ENCODE peak calls at places on chromosome 21, in nine cellular contexts. U is mammary epithelial cell, S is K562, F is IMR-90, G is endothelial cell of umbilical vein, T is neural progenitor cell, V is MM.1S, Q is PC-3, E is fibroblast of lung. L is an unnamed sample.

GRCh38 chr21:23162213-23162946 is 2164.2 kb downstream of the NCAM2 start:
- DNase-seq in U (no peak), S (no peak), F (no peak), G (peak), T (no peak), V (peak), Q (peak), E (no peak), L (no peak)

GRCh38 chr21:39183272-39184049 is at the start of gene PSMG1:
- DNase-seq in U (peak), S (peak), F (peak), G (peak), T (peak), V (peak), Q (peak), E (peak), L (peak)

GRCh38 chr21:34728479-34728878 is 59.7 kb downstream of the CLIC6 start:
- DNase-seq in U (no peak), S (no peak), F (no peak), G (no peak), T (no peak), V (no peak), Q (peak), E (no peak), L (no peak)

GRCh38 chr21:38628426-38628825 is 130.1 kb upstream of the ERG start:
- DNase-seq in U (no peak), S (no peak), F (no peak), G (no peak), T (no peak), V (no peak), Q (no peak), E (no peak), L (no peak)

GRCh38 chr21:46148106-46148505 is 7.3 kb downstream of the FTCD start:
- DNase-seq in U (no peak), S (no peak), F (no peak), G (no peak), T (no peak), V (no peak), Q (no peak), E (no peak), L (no peak)

GRCh38 chr21:35195232-35195631 is 146.1 kb upstream of the RUNX1 start:
- DNase-seq in U (peak), S (no peak), F (no peak), G (no peak), T (no peak), V (no peak), Q (peak), E (peak), L (no peak)

GRCh38 chr21:32475162-32475812 is 62.8 kb downstream of the EVA1C start:
- DNase-seq in U (no peak), S (no peak), F (peak), G (peak), T (no peak), V (no peak), Q (peak), E (peak), L (no peak)

GRCh38 chr21:46213620-46214286 is 14.8 kb downstream of the LSS start:
- DNase-seq in U (no peak), S (no peak), F (no peak), G (no peak), T (no peak), V (no peak), Q (no peak), E (no peak), L (no peak)

GRCh38 chr21:29335720-29336119 is 37.0 kb downstream of the BACH1 start:
- DNase-seq in U (peak), S (no peak), F (peak), G (no peak), T (no peak), V (no peak), Q (peak), E (peak), L (no peak)

GRCh38 chr21:41675574-41675973 is 91.3 kb downstream of the RIPK4 start:
- DNase-seq in U (no peak), S (no peak), F (no peak), G (no peak), T (no peak), V (no peak), Q (no peak), E (no peak), L (no peak)

GRCh38 chr21:25161571-25161970 is 445.7 kb downstream of the MRPL39 start:
- DNase-seq in U (no peak), S (no peak), F (no peak), G (no peak), T (no peak), V (no peak), Q (no peak), E (no peak), L (no peak)

GRCh38 chr21:38965910-38966504 is 160.3 kb downstream of the ETS2 start:
- DNase-seq in U (no peak), S (peak), F (peak), G (no peak), T (peak), V (peak), Q (no peak), E (peak), L (no peak)

GRCh38 chr21:34061983-34062382 is 11.4 kb upstream of the MRPS6 start:
- DNase-seq in U (no peak), S (peak), F (no peak), G (peak), T (no peak), V (no peak), Q (peak), E (no peak), L (no peak)

GRCh38 chr21:33286600-33287456 is 20.7 kb downstream of the IL10RB start:
- DNase-seq in U (peak), S (no peak), F (peak), G (peak), T (no peak), V (no peak), Q (peak), E (peak), L (no peak)

GRCh38 chr21:31959881-31960280 is 87.1 kb downstream of the HUNK start:
- DNase-seq in U (no peak), S (no peak), F (no peak), G (no peak), T (no peak), V (no peak), Q (no peak), E (no peak), L (no peak)

GRCh38 chr21:34965200-34966174 is 83.6 kb downstream of the RUNX1 start:
- DNase-seq in U (peak), S (no peak), F (peak), G (no peak), T (no peak), V (no peak), Q (peak), E (peak), L (no peak)

GRCh38 chr21:39071623-39072214 is 111.5 kb downstream of the PSMG1 start:
- DNase-seq in U (no peak), S (no peak), F (peak), G (no peak), T (no peak), V (peak), Q (peak), E (peak), L (no peak)

GRCh38 chr21:29377266-29377665 is 78.5 kb downstream of the BACH1 start:
- DNase-seq in U (no peak), S (no peak), F (no peak), G (no peak), T (no peak), V (no peak), Q (no peak), E (no peak), L (no peak)

GRCh38 chr21:28090546-28090945 is 902.1 kb downstream of the LTN1 start:
- DNase-seq in U (no peak), S (no peak), F (no peak), G (no peak), T (no peak), V (no peak), Q (no peak), E (no peak), L (no peak)

GRCh38 chr21:46269466-46269865 is 15.9 kb downstream of the MCM3AP start:
- DNase-seq in U (no peak), S (no peak), F (no peak), G (no peak), T (no peak), V (no peak), Q (peak), E (no peak), L (no peak)

GRCh38 chr21:41640756-41641509 is 125.9 kb downstream of the RIPK4 start:
- DNase-seq in U (peak), S (no peak), F (peak), G (no peak), T (no peak), V (no peak), Q (peak), E (peak), L (no peak)

GRCh38 chr21:18244721-18245486 is at the start of gene CHODL:
- DNase-seq in U (no peak), S (no peak), F (no peak), G (no peak), T (peak), V (no peak), Q (no peak), E (peak), L (no peak)

GRCh38 chr21:38680401-38680800 is 125.3 kb upstream of the ETS2 start:
- DNase-seq in U (no peak), S (no peak), F (no peak), G (no peak), T (no peak), V (no peak), Q (no peak), E (no peak), L (no peak)

GRCh38 chr21:34519694-34520093 is 7.7 kb upstream of the KCNE1 start:
- DNase-seq in U (no peak), S (no peak), F (no peak), G (no peak), T (no peak), V (no peak), Q (no peak), E (no peak), L (no peak)

GRCh38 chr21:24894324-24894723 is 713.0 kb downstream of the MRPL39 start:
- DNase-seq in U (no peak), S (no peak), F (no peak), G (no peak), T (no peak), V (no peak), Q (no peak), E (no peak), L (no peak)

GRCh38 chr21:24112020-24112419 is 1495.3 kb downstream of the MRPL39 start:
- DNase-seq in U (no peak), S (no peak), F (peak), G (no peak), T (no peak), V (no peak), Q (no peak), E (peak), L (no peak)

GRCh38 chr21:28833181-28833580 is 159.5 kb downstream of the LTN1 start:
- DNase-seq in U (peak), S (no peak), F (peak), G (no peak), T (no peak), V (no peak), Q (peak), E (no peak), L (no peak)

GRCh38 chr21:40512590-40512989 is 334.4 kb downstream of the DSCAM start:
- DNase-seq in U (no peak), S (peak), F (no peak), G (no peak), T (peak), V (peak), Q (peak), E (no peak), L (no peak)

GRCh38 chr21:34367320-34367935 is 3.6 kb downstream of the KCNE2 start:
- DNase-seq in U (peak), S (no peak), F (peak), G (peak), T (peak), V (peak), Q (peak), E (peak), L (peak)

GRCh38 chr21:38807481-38807880 is 1.8 kb downstream of the ETS2 start:
- DNase-seq in U (no peak), S (no peak), F (no peak), G (peak), T (peak), V (no peak), Q (no peak), E (no peak), L (no peak)

GRCh38 chr21:40120944-40121575 is 253.8 kb downstream of the PCP4 start:
- DNase-seq in U (no peak), S (peak), F (peak), G (no peak), T (peak), V (peak), Q (peak), E (peak), L (no peak)

DNA sequence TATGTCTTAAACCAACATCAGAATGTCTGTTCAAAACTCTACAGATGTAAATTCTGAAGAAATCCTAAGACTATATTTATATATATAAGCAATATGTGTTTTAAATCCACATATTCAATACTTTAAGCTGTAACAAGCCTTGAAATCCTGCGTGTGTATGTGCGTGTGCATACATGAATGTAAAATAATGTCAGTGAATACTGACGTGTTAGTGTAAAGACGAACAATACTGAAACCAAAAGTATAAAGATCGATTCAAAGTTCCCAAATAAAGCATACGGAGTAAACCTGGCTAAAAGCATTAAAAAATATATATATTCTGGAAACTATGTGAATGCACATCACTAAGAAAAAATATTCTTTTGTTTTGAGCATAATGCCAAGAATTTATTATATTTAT is 668.6 kb upstream of the NCAM2 start:
- DNase-seq in U (no peak), S (no peak), F (no peak), G (no peak), T (no peak), V (peak), Q (no peak), E (no peak), L (no peak)
- H3K9ac ChIP-seq in U (no peak), S (no peak), F (no peak), G (no peak), T (no peak), V (peak), Q (peak), E (no peak), L (no peak)

GRCh38 chr21:37564341-37564923 is 197.9 kb downstream of the DYRK1A start:
- DNase-seq in U (peak), S (peak), F (peak), G (peak), T (peak), V (peak), Q (peak), E (peak), L (peak)
- TF ChIP-seq CTCF in U (peak), S (peak), F (peak), G (no peak), T (no peak), V (peak), Q (peak), E (no peak), L (no peak)

DNA sequence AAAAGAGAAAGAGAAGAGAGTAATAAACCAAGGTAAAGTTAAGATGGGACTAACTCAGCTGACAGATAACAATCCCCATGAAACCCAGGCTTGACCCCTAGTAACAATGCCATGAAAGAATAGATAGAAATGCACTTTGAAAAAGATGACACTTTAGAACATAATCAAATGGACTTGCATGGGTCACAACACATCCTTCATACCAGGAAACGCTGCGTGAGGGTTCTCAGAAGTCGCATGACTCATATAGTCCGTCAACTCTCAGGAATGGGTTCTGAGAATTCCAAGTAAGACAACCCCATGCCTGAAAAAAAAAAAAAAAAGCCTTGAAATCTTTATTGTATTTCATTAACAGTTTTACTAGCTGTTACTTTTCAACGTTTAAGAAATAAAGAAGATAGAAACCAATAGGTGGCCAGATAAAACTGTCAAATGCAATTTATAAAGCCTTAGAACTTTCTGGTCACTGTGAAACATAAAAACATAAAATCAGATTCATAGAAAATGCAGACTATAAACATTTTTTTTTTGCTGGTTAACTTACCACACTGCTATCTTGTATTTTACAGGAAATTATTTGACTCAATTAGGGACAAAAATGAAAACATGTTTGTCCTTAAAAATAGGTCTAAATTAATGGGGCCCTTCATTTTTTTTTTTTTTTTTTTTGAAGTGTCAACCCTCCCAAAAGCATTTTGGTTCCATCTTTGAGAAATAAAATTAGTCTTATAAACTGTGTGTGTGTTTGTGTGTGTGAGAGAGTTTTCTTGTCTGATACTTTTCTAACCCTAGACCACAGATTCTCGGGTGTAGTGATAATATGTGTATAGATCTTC is 202.1 kb downstream of the NCAM2 start:
- DNase-seq in U (no peak), S (peak), F (peak), G (peak), T (no peak), V (no peak), Q (peak), E (peak), L (no peak)
- H3K9ac ChIP-seq in U (no peak), S (no peak), F (no peak), G (peak), T (no peak), V (no peak), Q (peak), E (no peak), L (no peak)

GRCh38 chr21:44521928-44522752 is 17.9 kb downstream of the KRTAP10-1 start:
- DNase-seq in U (no peak), S (no peak), F (no peak), G (no peak), T (no peak), V (no peak), Q (no peak), E (no peak), L (no peak)
- TF ChIP-seq CTCF in U (no peak), S (no peak), F (no peak), G (no peak), T (no peak), V (no peak), Q (no peak), E (no peak), L (no peak)

GRCh38 chr21:44932366-44933181 is 7.3 kb upstream of the SLX9 start:
- DNase-seq in U (no peak), S (peak), F (no peak), G (no peak), T (peak), V (no peak), Q (peak), E (no peak), L (no peak)
- H3K9ac ChIP-seq in U (no peak), S (peak), F (no peak), G (no peak), T (no peak), V (no peak), Q (peak), E (no peak), L (no peak)

GRCh38 chr21:30842990-30843389 is 13.4 kb upstream of the KRTAP7-1 start:
- DNase-seq in U (no peak), S (no peak), F (no peak), G (no peak), T (no peak), V (peak), Q (no peak), E (no peak), L (no peak)

GRCh38 chr21:30838536-30838935 is 9.0 kb upstream of the KRTAP7-1 start:
- DNase-seq in U (no peak), S (no peak), F (no peak), G (no peak), T (no peak), V (no peak), Q (no peak), E (no peak), L (no peak)

GRCh38 chr21:30839304-30839703 is 9.7 kb upstream of the KRTAP7-1 start:
- DNase-seq in U (peak), S (peak), F (no peak), G (no peak), T (peak), V (peak), Q (peak), E (no peak), L (no peak)
- TF ChIP-seq CTCF in U (peak), S (peak), F (no peak), G (no peak), T (peak), V (peak), Q (peak), E (no peak), L (peak)

DNA sequence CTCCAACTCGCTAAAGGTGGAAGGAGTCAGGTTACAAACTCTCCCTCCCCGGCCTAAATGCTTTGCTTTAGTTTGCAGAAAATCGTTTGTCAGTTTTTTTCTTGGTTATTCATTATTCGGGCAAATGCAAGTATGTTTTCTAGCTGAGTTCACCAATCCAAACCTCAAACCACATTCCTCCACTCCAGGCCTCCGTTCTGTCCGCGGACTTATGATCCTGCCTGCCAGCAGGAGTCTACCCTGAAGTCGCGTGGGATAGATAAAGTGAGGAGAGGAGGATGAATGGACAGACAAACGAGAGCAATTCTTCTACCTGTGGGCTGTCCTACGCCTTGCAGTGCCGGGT is 1.3 kb downstream of the ADAMTS1 start:
- DNase-seq in U (peak), S (no peak), F (peak), G (no peak), T (peak), V (peak), Q (peak), E (peak), L (no peak)
- H3K9ac ChIP-seq in U (peak), S (no peak), F (peak), G (peak), T (no peak), V (peak), Q (peak), E (peak), L (peak)

GRCh38 chr21:43317959-43318358 is 109.0 kb downstream of the SIK1 start:
- DNase-seq in U (no peak), S (peak), F (no peak), G (no peak), T (no peak), V (no peak), Q (no peak), E (no peak), L (no peak)
- TF ChIP-seq CTCF in U (no peak), S (peak), F (no peak), G (no peak), T (no peak), V (peak), Q (no peak), E (no peak), L (no peak)

L was measured in keratinocyte.